ENCODE peak calls at places on chromosomes 7 and 10, in four cellular contexts. One of them, this sample, is unnamed.
A peak's percentile ranks its signal among the peaks of the same experiment; 100 is the strongest.

GRCh38 chr7:123977081-123977480 is 52.0 kb downstream of the SPAM1 start:
- DNase-seq in HEK293T: no peak
- DNase-seq in K562: no peak
- DNase-seq in HepG2: no peak
- DNase-seq in this sample: no peak

GRCh38 chr7:130356121-130356759 is 11.6 kb downstream of the CPA5 start:
- DNase-seq in HEK293T: no peak
- DNase-seq in K562: no peak
- DNase-seq in HepG2: peak; percentile 57
- DNase-seq in this sample: peak; percentile 72

GRCh38 chr7:146635200-146636032 is 518.8 kb downstream of the CNTNAP2 start:
- DNase-seq in HEK293T: no peak
- DNase-seq in K562: no peak
- DNase-seq in HepG2: no peak
- DNase-seq in this sample: no peak

GRCh38 chr7:20777377-20778062 is 9.2 kb downstream of the SP8 start:
- DNase-seq in HEK293T: no peak
- DNase-seq in K562: no peak
- DNase-seq in HepG2: no peak
- DNase-seq in this sample: no peak

GRCh38 chr7:7996568-7996967 is 28.0 kb downstream of the GLCCI1 start:
- DNase-seq in HEK293T: peak; percentile 4
- DNase-seq in K562: no peak
- DNase-seq in HepG2: peak; percentile 4
- DNase-seq in this sample: no peak

GRCh38 chr7:44193011-44193802 is 4.0 kb upstream of the GCK start:
- DNase-seq in HEK293T: no peak
- DNase-seq in K562: peak; percentile 70
- DNase-seq in HepG2: no peak
- DNase-seq in this sample: no peak

GRCh38 chr10:49516216-49516970 is 22.5 kb downstream of the ERCC6 start:
- DNase-seq in HEK293T: no peak
- DNase-seq in K562: no peak
- DNase-seq in HepG2: no peak
- DNase-seq in this sample: no peak

GRCh38 chr10:102814456-102814871 is 22.7 kb downstream of the CYP17A1 start:
- DNase-seq in HEK293T: no peak
- DNase-seq in K562: peak; percentile 86
- DNase-seq in HepG2: peak; percentile 76
- DNase-seq in this sample: no peak

GRCh38 chr10:79274279-79275104 is 72.8 kb upstream of the PPIF start:
- DNase-seq in HEK293T: no peak
- DNase-seq in K562: no peak
- DNase-seq in HepG2: no peak
- DNase-seq in this sample: no peak

GRCh38 chr7:24836084-24836483 is 78.8 kb upstream of the GSDME start:
- DNase-seq in HEK293T: no peak
- DNase-seq in K562: no peak
- DNase-seq in HepG2: no peak
- DNase-seq in this sample: no peak

GRCh38 chr7:90709501-90710465 is 113.7 kb downstream of the CDK14 start:
- DNase-seq in HEK293T: no peak
- DNase-seq in K562: no peak
- DNase-seq in HepG2: no peak
- DNase-seq in this sample: no peak

GRCh38 chr10:44352316-44353127 is 32.4 kb downstream of the CXCL12 start:
- DNase-seq in HEK293T: no peak
- DNase-seq in K562: no peak
- DNase-seq in HepG2: no peak
- DNase-seq in this sample: no peak

GRCh38 chr7:102728-103127 is 89.6 kb upstream of the FAM20C start:
- DNase-seq in HEK293T: no peak
- DNase-seq in K562: no peak
- DNase-seq in HepG2: no peak
- DNase-seq in this sample: no peak

GRCh38 chr7:157001920-157002818 is 8.3 kb downstream of the MNX1 start:
- DNase-seq in HEK293T: no peak
- DNase-seq in K562: no peak
- DNase-seq in HepG2: no peak
- DNase-seq in this sample: no peak

GRCh38 chr7:151439855-151440798 is at the start of gene CRYGN:
- DNase-seq in HEK293T: no peak
- DNase-seq in K562: no peak
- DNase-seq in HepG2: no peak
- DNase-seq in this sample: peak; percentile 78

GRCh38 chr7:8103282-8103681 is 134.7 kb downstream of the GLCCI1 start:
- DNase-seq in HEK293T: no peak
- DNase-seq in K562: no peak
- DNase-seq in HepG2: no peak
- DNase-seq in this sample: no peak

GRCh38 chr10:43681721-43682120 is 33.0 kb upstream of the ZNF32 start:
- DNase-seq in HEK293T: no peak
- DNase-seq in K562: no peak
- DNase-seq in HepG2: no peak
- DNase-seq in this sample: no peak

GRCh38 chr10:123157210-123157609 is 3.0 kb downstream of the BUB3 start:
- DNase-seq in HEK293T: no peak
- DNase-seq in K562: no peak
- DNase-seq in HepG2: peak; percentile 67
- DNase-seq in this sample: no peak

GRCh38 chr10:101972761-101973160 is 83.2 kb downstream of the ARMH3 start:
- DNase-seq in HEK293T: no peak
- DNase-seq in K562: no peak
- DNase-seq in HepG2: no peak
- DNase-seq in this sample: no peak

GRCh38 chr10:11450427-11450826 is 161.0 kb downstream of the USP6NL start:
- DNase-seq in HEK293T: no peak
- DNase-seq in K562: peak; percentile 69
- DNase-seq in HepG2: no peak
- DNase-seq in this sample: no peak

GRCh38 chr7:137434530-137434929 is 91.0 kb upstream of the PTN start:
- DNase-seq in HEK293T: no peak
- DNase-seq in K562: no peak
- DNase-seq in HepG2: no peak
- DNase-seq in this sample: no peak

GRCh38 chr10:96919785-96920425 is 87.8 kb downstream of the LCOR start:
- DNase-seq in HEK293T: no peak
- DNase-seq in K562: no peak
- DNase-seq in HepG2: no peak
- DNase-seq in this sample: no peak

GRCh38 chr7:45331563-45331962 is 174.0 kb downstream of the RAMP3 start:
- DNase-seq in HEK293T: no peak
- DNase-seq in K562: no peak
- DNase-seq in HepG2: no peak
- DNase-seq in this sample: no peak

GRCh38 chr7:91182819-91183405 is 81.3 kb upstream of the FZD1 start:
- DNase-seq in HEK293T: no peak
- DNase-seq in K562: no peak
- DNase-seq in HepG2: no peak
- DNase-seq in this sample: no peak

GRCh38 chr10:128277267-128277666 is 151.0 kb upstream of the MKI67 start:
- DNase-seq in HEK293T: no peak
- DNase-seq in K562: no peak
- DNase-seq in HepG2: no peak
- DNase-seq in this sample: no peak

GRCh38 chr10:104795411-104795810 is 154.3 kb downstream of the SORCS3 start:
- DNase-seq in HEK293T: no peak
- DNase-seq in K562: no peak
- DNase-seq in HepG2: no peak
- DNase-seq in this sample: no peak

GRCh38 chr7:67618569-67619543 is 622.2 kb downstream of the TYW1 start:
- DNase-seq in HEK293T: peak; percentile 25
- DNase-seq in K562: no peak
- DNase-seq in HepG2: no peak
- DNase-seq in this sample: peak; percentile 53

GRCh38 chr10:130834573-130834972 is 476.9 kb downstream of the TCERG1L start:
- DNase-seq in HEK293T: no peak
- DNase-seq in K562: no peak
- DNase-seq in HepG2: no peak
- DNase-seq in this sample: no peak

GRCh38 chr10:1608408-1609037 is 128.8 kb downstream of the ADARB2 start:
- DNase-seq in HEK293T: no peak
- DNase-seq in K562: no peak
- DNase-seq in HepG2: no peak
- DNase-seq in this sample: peak; percentile 53

GRCh38 chr10:28179490-28180099 is 123.3 kb downstream of the MPP7 start:
- DNase-seq in HEK293T: peak; percentile 30
- DNase-seq in K562: peak; percentile 42
- DNase-seq in HepG2: peak; percentile 46
- DNase-seq in this sample: no peak

GRCh38 chr10:35554461-35555056 is 50.6 kb upstream of the GJD4 start:
- DNase-seq in HEK293T: no peak
- DNase-seq in K562: no peak
- DNase-seq in HepG2: no peak
- DNase-seq in this sample: no peak

GRCh38 chr7:75663302-75663907 is 75.3 kb downstream of the HIP1 start:
- DNase-seq in HEK293T: no peak
- DNase-seq in K562: peak; percentile 90
- DNase-seq in HepG2: no peak
- DNase-seq in this sample: no peak

GRCh38 chr10:119652361-119652760 is 1.2 kb downstream of the BAG3 start:
- DNase-seq in HEK293T: peak; percentile 65
- DNase-seq in K562: peak; percentile 55
- DNase-seq in HepG2: peak; percentile 35
- DNase-seq in this sample: no peak

GRCh38 chr7:64880322-64881297 is 22.5 kb upstream of the ZNF273 start:
- DNase-seq in HEK293T: no peak
- DNase-seq in K562: no peak
- DNase-seq in HepG2: no peak
- DNase-seq in this sample: no peak

GRCh38 chr7:2657208-2657607 is 25.4 kb downstream of the TTYH3 start:
- DNase-seq in HEK293T: no peak
- DNase-seq in K562: no peak
- DNase-seq in HepG2: no peak
- DNase-seq in this sample: no peak

GRCh38 chr7:94654764-94655561 is 970 bp downstream of the SGCE start:
- DNase-seq in HEK293T: peak; percentile 9
- DNase-seq in K562: no peak
- DNase-seq in HepG2: no peak
- DNase-seq in this sample: peak; percentile 17
- TF ChIP-seq ELF4 in HEK293T: no peak
- TF ChIP-seq ELF4 in K562: no peak
- TF ChIP-seq ELF4 in HepG2: no peak
- TF ChIP-seq ELF4 in this sample: no peak

DNA sequence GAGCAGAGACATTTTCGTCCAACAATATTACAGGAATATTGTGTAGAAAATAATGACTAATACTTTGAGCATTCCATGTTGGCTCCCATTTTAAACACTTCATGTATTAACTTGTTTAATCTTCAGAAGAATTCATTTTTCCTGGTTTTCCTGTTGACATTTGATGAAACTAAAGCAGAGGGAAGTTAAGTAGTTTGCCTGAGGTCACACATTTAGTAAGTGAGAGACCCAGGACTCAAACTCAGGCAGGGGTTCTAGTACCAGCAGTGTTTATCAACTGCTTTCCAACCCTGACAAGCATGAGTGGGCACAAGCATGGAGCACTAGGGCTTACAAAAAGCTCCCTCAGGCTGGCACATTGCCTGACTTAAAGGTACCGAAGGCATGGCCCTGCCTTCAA is 719.1 kb downstream of the AUTS2 start:
- DNase-seq in HEK293T: no peak
- DNase-seq in K562: no peak
- DNase-seq in HepG2: no peak
- DNase-seq in this sample: no peak
- TF ChIP-seq ELF4 in HEK293T: no peak
- TF ChIP-seq ELF4 in K562: no peak
- TF ChIP-seq ELF4 in HepG2: no peak
- TF ChIP-seq ELF4 in this sample: no peak

GRCh38 chr7:51219261-51219988 is 97.2 kb downstream of the COBL start:
- DNase-seq in HEK293T: no peak
- DNase-seq in K562: no peak
- DNase-seq in HepG2: no peak
- DNase-seq in this sample: no peak
- TF ChIP-seq ELF4 in HEK293T: no peak
- TF ChIP-seq ELF4 in K562: no peak
- TF ChIP-seq ELF4 in HepG2: no peak
- TF ChIP-seq ELF4 in this sample: no peak

DNA sequence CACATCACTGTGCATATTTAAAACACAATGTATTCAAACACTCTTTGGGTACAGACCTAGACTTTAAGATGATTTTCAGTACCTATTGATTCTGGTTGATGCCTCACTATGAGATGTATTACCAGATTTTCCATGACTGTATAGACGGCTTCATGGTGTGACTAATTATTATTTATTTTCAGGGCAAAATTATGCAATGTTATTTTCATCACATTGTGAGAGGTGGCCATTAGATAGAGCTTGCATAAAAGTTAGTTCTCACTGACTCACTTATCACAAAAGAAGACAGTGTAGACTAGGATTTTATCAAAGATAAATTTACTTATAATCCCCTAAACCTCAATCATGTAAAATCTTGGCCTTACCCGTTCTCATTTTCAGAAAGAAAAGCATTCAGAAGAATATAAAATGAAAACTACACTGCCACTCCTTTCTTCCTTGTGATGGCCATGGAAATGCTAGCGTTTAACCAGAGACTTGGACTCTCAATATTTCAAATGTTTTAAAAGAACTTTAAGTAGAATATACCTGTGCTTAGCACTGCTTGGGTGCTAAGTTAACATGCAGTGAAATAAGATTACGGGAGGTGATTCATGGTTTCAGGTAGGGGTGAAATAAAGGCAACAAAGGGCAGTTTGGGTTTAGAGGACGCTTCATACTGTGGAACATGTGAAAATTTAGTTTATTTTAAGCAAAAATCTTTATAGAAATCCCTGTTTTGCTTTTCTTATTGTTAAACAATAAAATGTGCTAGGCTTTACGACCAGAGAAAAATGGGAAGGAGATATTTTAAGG is 93.8 kb downstream of the PTPRZ1 start:
- DNase-seq in HEK293T: no peak
- DNase-seq in K562: no peak
- DNase-seq in HepG2: no peak
- DNase-seq in this sample: no peak
- TF ChIP-seq ELF4 in HEK293T: no peak
- TF ChIP-seq ELF4 in K562: no peak
- TF ChIP-seq ELF4 in HepG2: no peak
- TF ChIP-seq ELF4 in this sample: no peak

GRCh38 chr10:80392250-80392649 is 16.1 kb upstream of the PRXL2A start:
- DNase-seq in HEK293T: no peak
- DNase-seq in K562: no peak
- DNase-seq in HepG2: no peak
- DNase-seq in this sample: no peak
- TF ChIP-seq ELF4 in HEK293T: no peak
- TF ChIP-seq ELF4 in K562: no peak
- TF ChIP-seq ELF4 in HepG2: no peak
- TF ChIP-seq ELF4 in this sample: no peak

GRCh38 chr7:30173058-30173897 is 38.5 kb downstream of the MTURN start:
- DNase-seq in HEK293T: peak; percentile 42
- DNase-seq in K562: peak; percentile 34
- DNase-seq in HepG2: peak; percentile 20
- DNase-seq in this sample: peak; percentile 36
- TF ChIP-seq ELF4 in HEK293T: no peak
- TF ChIP-seq ELF4 in K562: no peak
- TF ChIP-seq ELF4 in HepG2: no peak
- TF ChIP-seq ELF4 in this sample: no peak

GRCh38 chr10:126235091-126235978 is 152.9 kb downstream of the ADAM12 start:
- DNase-seq in HEK293T: no peak
- DNase-seq in K562: no peak
- DNase-seq in HepG2: no peak
- DNase-seq in this sample: no peak
- TF ChIP-seq ELF4 in HEK293T: no peak
- TF ChIP-seq ELF4 in K562: no peak
- TF ChIP-seq ELF4 in HepG2: no peak
- TF ChIP-seq ELF4 in this sample: no peak

This sample was measured in WTC11.